ENCODE peak calls at places on chromosomes 4 and X, in eight cellular contexts. One of them, this sample, is unnamed.

GRCh38 chr4:15755321-15755750 is 22.8 kb upstream of the CD38 start:
- DNase-seq in gastrocnemius medialis: no peak
- DNase-seq in HCT116: no peak
- DNase-seq in A549: no peak
- DNase-seq in sigmoid colon: no peak
- DNase-seq in HepG2: no peak
- DNase-seq in stomach: no peak
- DNase-seq in breast epithelium: no peak
- DNase-seq in this sample: no peak

GRCh38 chrX:30875957-30876356 is 13.1 kb downstream of the TAB3 start:
- DNase-seq in gastrocnemius medialis: no peak
- DNase-seq in HCT116: no peak
- DNase-seq in A549: no peak
- DNase-seq in sigmoid colon: no peak
- DNase-seq in HepG2: peak
- DNase-seq in stomach: no peak
- DNase-seq in breast epithelium: no peak
- DNase-seq in this sample: no peak

GRCh38 chr4:25857403-25857802 is 5.4 kb downstream of the SEL1L3 start:
- DNase-seq in gastrocnemius medialis: no peak
- DNase-seq in HCT116: no peak
- DNase-seq in A549: no peak
- DNase-seq in sigmoid colon: no peak
- DNase-seq in HepG2: no peak
- DNase-seq in stomach: no peak
- DNase-seq in breast epithelium: no peak
- DNase-seq in this sample: no peak

GRCh38 chr4:8646296-8647093 is 53.9 kb downstream of the CPZ start:
- DNase-seq in gastrocnemius medialis: no peak
- DNase-seq in HCT116: no peak
- DNase-seq in A549: no peak
- DNase-seq in sigmoid colon: peak
- DNase-seq in HepG2: no peak
- DNase-seq in stomach: peak
- DNase-seq in breast epithelium: peak
- DNase-seq in this sample: no peak

GRCh38 chr4:76233534-76233933 is 18.0 kb upstream of the FAM47E start:
- DNase-seq in gastrocnemius medialis: no peak
- DNase-seq in HCT116: no peak
- DNase-seq in A549: no peak
- DNase-seq in sigmoid colon: no peak
- DNase-seq in HepG2: no peak
- DNase-seq in stomach: no peak
- DNase-seq in breast epithelium: no peak
- DNase-seq in this sample: no peak

GRCh38 chr4:112801341-112801740 is 164.4 kb downstream of the LARP7 start:
- DNase-seq in gastrocnemius medialis: no peak
- DNase-seq in HCT116: no peak
- DNase-seq in A549: no peak
- DNase-seq in sigmoid colon: no peak
- DNase-seq in HepG2: no peak
- DNase-seq in stomach: no peak
- DNase-seq in breast epithelium: no peak
- DNase-seq in this sample: no peak

GRCh38 chrX:50813843-50814661 is at the start of gene SHROOM4:
- DNase-seq in gastrocnemius medialis: no peak
- DNase-seq in HCT116: no peak
- DNase-seq in A549: no peak
- DNase-seq in sigmoid colon: peak
- DNase-seq in HepG2: peak
- DNase-seq in stomach: peak
- DNase-seq in breast epithelium: no peak
- DNase-seq in this sample: peak

GRCh38 chr4:120066182-120066524 is 495 bp downstream of the MAD2L1 start:
- DNase-seq in gastrocnemius medialis: no peak
- DNase-seq in HCT116: no peak
- DNase-seq in A549: peak
- DNase-seq in sigmoid colon: no peak
- DNase-seq in HepG2: peak
- DNase-seq in stomach: no peak
- DNase-seq in breast epithelium: no peak
- DNase-seq in this sample: no peak

GRCh38 chrX:44152867-44153266 is 179.7 kb upstream of the NDP start:
- DNase-seq in gastrocnemius medialis: no peak
- DNase-seq in HCT116: no peak
- DNase-seq in A549: no peak
- DNase-seq in sigmoid colon: no peak
- DNase-seq in HepG2: no peak
- DNase-seq in stomach: no peak
- DNase-seq in breast epithelium: no peak
- DNase-seq in this sample: no peak

GRCh38 chr4:102815981-102816380 is 11.4 kb downstream of the UBE2D3 start:
- DNase-seq in gastrocnemius medialis: no peak
- DNase-seq in HCT116: no peak
- DNase-seq in A549: peak
- DNase-seq in sigmoid colon: no peak
- DNase-seq in HepG2: peak
- DNase-seq in stomach: no peak
- DNase-seq in breast epithelium: no peak
- DNase-seq in this sample: no peak

GRCh38 chrX:40281341-40282005 is 183.7 kb upstream of the BCOR start:
- DNase-seq in gastrocnemius medialis: no peak
- DNase-seq in HCT116: no peak
- DNase-seq in A549: no peak
- DNase-seq in sigmoid colon: no peak
- DNase-seq in HepG2: no peak
- DNase-seq in stomach: no peak
- DNase-seq in breast epithelium: no peak
- DNase-seq in this sample: no peak

GRCh38 chr4:7128651-7129050 is 60.8 kb upstream of the GRPEL1 start:
- DNase-seq in gastrocnemius medialis: no peak
- DNase-seq in HCT116: no peak
- DNase-seq in A549: no peak
- DNase-seq in sigmoid colon: no peak
- DNase-seq in HepG2: no peak
- DNase-seq in stomach: no peak
- DNase-seq in breast epithelium: no peak
- DNase-seq in this sample: no peak

GRCh38 chr4:184376923-184377322 is 97.4 kb downstream of the IRF2 start:
- DNase-seq in gastrocnemius medialis: no peak
- DNase-seq in HCT116: no peak
- DNase-seq in A549: no peak
- DNase-seq in sigmoid colon: no peak
- DNase-seq in HepG2: no peak
- DNase-seq in stomach: no peak
- DNase-seq in breast epithelium: no peak
- DNase-seq in this sample: no peak

GRCh38 chr4:38387348-38387747 is 276.7 kb upstream of the KLF3 start:
- DNase-seq in gastrocnemius medialis: peak
- DNase-seq in HCT116: no peak
- DNase-seq in A549: no peak
- DNase-seq in sigmoid colon: peak
- DNase-seq in HepG2: peak
- DNase-seq in stomach: peak
- DNase-seq in breast epithelium: no peak
- DNase-seq in this sample: peak

GRCh38 chrX:120536056-120536455 is 24.7 kb downstream of the CUL4B start:
- DNase-seq in gastrocnemius medialis: no peak
- DNase-seq in HCT116: no peak
- DNase-seq in A549: no peak
- DNase-seq in sigmoid colon: no peak
- DNase-seq in HepG2: no peak
- DNase-seq in stomach: no peak
- DNase-seq in breast epithelium: no peak
- DNase-seq in this sample: no peak

GRCh38 chrX:49165901-49166881 is 3.6 kb downstream of the MAGIX start:
- DNase-seq in gastrocnemius medialis: peak
- DNase-seq in HCT116: peak
- DNase-seq in A549: no peak
- DNase-seq in sigmoid colon: peak
- DNase-seq in HepG2: no peak
- DNase-seq in stomach: peak
- DNase-seq in breast epithelium: peak
- DNase-seq in this sample: peak

GRCh38 chr4:83639849-83640493 is 104.1 kb downstream of the GPAT3 start:
- DNase-seq in gastrocnemius medialis: peak
- DNase-seq in HCT116: peak
- DNase-seq in A549: peak
- DNase-seq in sigmoid colon: no peak
- DNase-seq in HepG2: peak
- DNase-seq in stomach: peak
- DNase-seq in breast epithelium: no peak
- DNase-seq in this sample: peak

GRCh38 chr4:11259837-11260236 is 168.9 kb downstream of the HS3ST1 start:
- DNase-seq in gastrocnemius medialis: no peak
- DNase-seq in HCT116: no peak
- DNase-seq in A549: no peak
- DNase-seq in sigmoid colon: no peak
- DNase-seq in HepG2: no peak
- DNase-seq in stomach: no peak
- DNase-seq in breast epithelium: no peak
- DNase-seq in this sample: no peak

GRCh38 chr4:118999919-119000318 is 111.3 kb downstream of the SYNPO2 start:
- DNase-seq in gastrocnemius medialis: no peak
- DNase-seq in HCT116: no peak
- DNase-seq in A549: no peak
- DNase-seq in sigmoid colon: no peak
- DNase-seq in HepG2: no peak
- DNase-seq in stomach: no peak
- DNase-seq in breast epithelium: no peak
- DNase-seq in this sample: no peak

GRCh38 chr4:41752081-41752836 is 3.7 kb upstream of the PHOX2B start:
- DNase-seq in gastrocnemius medialis: no peak
- DNase-seq in HCT116: no peak
- DNase-seq in A549: no peak
- DNase-seq in sigmoid colon: no peak
- DNase-seq in HepG2: no peak
- DNase-seq in stomach: no peak
- DNase-seq in breast epithelium: no peak
- DNase-seq in this sample: no peak

GRCh38 chr4:120525106-120525505 is 397.4 kb downstream of the PRDM5 start:
- DNase-seq in gastrocnemius medialis: no peak
- DNase-seq in HCT116: no peak
- DNase-seq in A549: no peak
- DNase-seq in sigmoid colon: no peak
- DNase-seq in HepG2: no peak
- DNase-seq in stomach: no peak
- DNase-seq in breast epithelium: no peak
- DNase-seq in this sample: no peak

DNA sequence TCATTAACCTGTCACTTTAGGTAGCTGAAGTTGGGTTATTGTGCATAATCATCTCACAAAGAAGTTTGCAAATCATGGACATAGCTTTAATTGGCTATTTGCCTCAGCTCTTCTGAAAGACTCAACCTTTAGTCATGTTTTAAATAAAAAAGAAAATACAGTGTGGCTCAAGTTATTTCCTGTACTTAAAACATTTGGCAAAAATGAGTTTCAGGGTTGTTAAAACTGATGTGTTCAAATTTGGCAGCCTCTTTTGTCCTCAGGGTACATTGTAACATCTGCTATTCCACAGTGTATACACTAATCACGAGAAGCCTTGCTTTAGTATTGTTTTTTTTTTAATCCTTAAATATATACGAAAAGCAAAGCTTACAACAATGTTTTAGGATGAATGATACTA is 31.5 kb upstream of the HPGD start:
- DNase-seq in gastrocnemius medialis: no peak
- DNase-seq in HCT116: no peak
- DNase-seq in A549: no peak
- DNase-seq in sigmoid colon: no peak
- DNase-seq in HepG2: no peak
- DNase-seq in stomach: no peak
- DNase-seq in breast epithelium: no peak
- DNase-seq in this sample: no peak
- TF ChIP-seq POLR2A in gastrocnemius medialis: no peak
- TF ChIP-seq POLR2A in HCT116: no peak
- TF ChIP-seq POLR2A in A549: no peak
- TF ChIP-seq POLR2A in sigmoid colon: no peak
- TF ChIP-seq POLR2A in HepG2: no peak
- TF ChIP-seq POLR2A in stomach: no peak
- TF ChIP-seq POLR2A in breast epithelium: no peak
- TF ChIP-seq POLR2A in this sample: no peak

GRCh38 chr4:81606166-81606565 is 134.5 kb upstream of the RASGEF1B start:
- DNase-seq in gastrocnemius medialis: no peak
- DNase-seq in HCT116: no peak
- DNase-seq in A549: no peak
- DNase-seq in sigmoid colon: no peak
- DNase-seq in HepG2: no peak
- DNase-seq in stomach: no peak
- DNase-seq in breast epithelium: no peak
- DNase-seq in this sample: no peak

GRCh38 chr4:81604683-81605082 is 133.0 kb upstream of the RASGEF1B start:
- DNase-seq in gastrocnemius medialis: no peak
- DNase-seq in HCT116: no peak
- DNase-seq in A549: no peak
- DNase-seq in sigmoid colon: no peak
- DNase-seq in HepG2: no peak
- DNase-seq in stomach: no peak
- DNase-seq in breast epithelium: no peak
- DNase-seq in this sample: no peak

GRCh38 chr4:81607947-81608346 is 136.2 kb upstream of the RASGEF1B start:
- DNase-seq in gastrocnemius medialis: no peak
- DNase-seq in HCT116: no peak
- DNase-seq in A549: no peak
- DNase-seq in sigmoid colon: no peak
- DNase-seq in HepG2: no peak
- DNase-seq in stomach: no peak
- DNase-seq in breast epithelium: no peak
- DNase-seq in this sample: no peak

GRCh38 chr4:81605278-81605677 is 133.6 kb upstream of the RASGEF1B start:
- DNase-seq in gastrocnemius medialis: no peak
- DNase-seq in HCT116: no peak
- DNase-seq in A549: no peak
- DNase-seq in sigmoid colon: no peak
- DNase-seq in HepG2: no peak
- DNase-seq in stomach: no peak
- DNase-seq in breast epithelium: no peak
- DNase-seq in this sample: no peak

GRCh38 chr4:81606796-81607550 is 135.3 kb upstream of the RASGEF1B start:
- DNase-seq in gastrocnemius medialis: peak
- DNase-seq in HCT116: no peak
- DNase-seq in A549: no peak
- DNase-seq in sigmoid colon: no peak
- DNase-seq in HepG2: no peak
- DNase-seq in stomach: no peak
- DNase-seq in breast epithelium: no peak
- DNase-seq in this sample: no peak
- H3K27ac ChIP-seq in gastrocnemius medialis: peak
- H3K27ac ChIP-seq in HCT116: no peak
- H3K27ac ChIP-seq in A549: no peak
- H3K27ac ChIP-seq in sigmoid colon: no peak
- H3K27ac ChIP-seq in HepG2: no peak
- H3K27ac ChIP-seq in stomach: peak
- H3K27ac ChIP-seq in breast epithelium: no peak
- H3K27ac ChIP-seq in this sample: no peak

GRCh38 chr4:153465922-153466636 is at the start of gene TMEM131L:
- DNase-seq in gastrocnemius medialis: peak
- DNase-seq in HCT116: peak
- DNase-seq in A549: peak
- DNase-seq in sigmoid colon: peak
- DNase-seq in HepG2: peak
- DNase-seq in stomach: peak
- DNase-seq in breast epithelium: no peak
- DNase-seq in this sample: peak
- TF ChIP-seq POLR2A in gastrocnemius medialis: peak
- TF ChIP-seq POLR2A in HCT116: no peak
- TF ChIP-seq POLR2A in A549: peak
- TF ChIP-seq POLR2A in sigmoid colon: no peak
- TF ChIP-seq POLR2A in HepG2: peak
- TF ChIP-seq POLR2A in stomach: peak
- TF ChIP-seq POLR2A in breast epithelium: no peak
- TF ChIP-seq POLR2A in this sample: peak

GRCh38 chr4:1544861-1545275 is 138.6 kb upstream of the NKX1-1 start:
- DNase-seq in gastrocnemius medialis: no peak
- DNase-seq in HCT116: no peak
- DNase-seq in A549: peak
- DNase-seq in sigmoid colon: no peak
- DNase-seq in HepG2: no peak
- DNase-seq in stomach: no peak
- DNase-seq in breast epithelium: no peak
- DNase-seq in this sample: no peak
- H3K27ac ChIP-seq in gastrocnemius medialis: peak
- H3K27ac ChIP-seq in HCT116: no peak
- H3K27ac ChIP-seq in A549: peak
- H3K27ac ChIP-seq in sigmoid colon: no peak
- H3K27ac ChIP-seq in HepG2: no peak
- H3K27ac ChIP-seq in stomach: peak
- H3K27ac ChIP-seq in breast epithelium: no peak
- H3K27ac ChIP-seq in this sample: peak